ENCODE peak calls at places on chromosome 15, in four cellular contexts. One of them, this sample, is unnamed. For H3K36me3, the result is how much of the 10 kb centered on the place peaks cover.

GRCh38 chr15:31439328-31439727 is 112.7 kb downstream of the KLF13 start:
- DNase-seq in breast epithelium: no peak
- DNase-seq in left ventricle myocardium inferior: no peak
- DNase-seq in OCI-LY7: peak
- DNase-seq in this sample: no peak

GRCh38 chr15:48352474-48353072 is 21.3 kb downstream of the DUT start:
- DNase-seq in breast epithelium: peak
- DNase-seq in left ventricle myocardium inferior: no peak
- DNase-seq in OCI-LY7: peak
- DNase-seq in this sample: no peak

GRCh38 chr15:38238311-38238710 is 14.3 kb upstream of the SPRED1 start:
- DNase-seq in breast epithelium: no peak
- DNase-seq in left ventricle myocardium inferior: no peak
- DNase-seq in OCI-LY7: peak
- DNase-seq in this sample: no peak

GRCh38 chr15:28098360-28098765 is 752 bp downstream of the OCA2 start:
- DNase-seq in breast epithelium: no peak
- DNase-seq in left ventricle myocardium inferior: no peak
- DNase-seq in OCI-LY7: no peak
- DNase-seq in this sample: peak

GRCh38 chr15:63238796-63239195 is 38.6 kb upstream of the APH1B start:
- DNase-seq in breast epithelium: no peak
- DNase-seq in left ventricle myocardium inferior: no peak
- DNase-seq in OCI-LY7: no peak
- DNase-seq in this sample: no peak

GRCh38 chr15:76209523-76209922 is 101.7 kb downstream of the ETFA start:
- DNase-seq in breast epithelium: no peak
- DNase-seq in left ventricle myocardium inferior: no peak
- DNase-seq in OCI-LY7: no peak
- DNase-seq in this sample: no peak

GRCh38 chr15:63191895-63192603 is 2.6 kb downstream of the RAB8B start:
- DNase-seq in breast epithelium: no peak
- DNase-seq in left ventricle myocardium inferior: no peak
- DNase-seq in OCI-LY7: peak
- DNase-seq in this sample: peak

GRCh38 chr15:45314960-45315359 is 62.9 kb downstream of the SLC28A2 start:
- DNase-seq in breast epithelium: no peak
- DNase-seq in left ventricle myocardium inferior: no peak
- DNase-seq in OCI-LY7: no peak
- DNase-seq in this sample: no peak

GRCh38 chr15:42490246-42490742 is 647 bp downstream of the ZNF106 start:
- DNase-seq in breast epithelium: no peak
- DNase-seq in left ventricle myocardium inferior: no peak
- DNase-seq in OCI-LY7: peak
- DNase-seq in this sample: no peak

GRCh38 chr15:99343836-99344551 is 92.7 kb downstream of the LRRC28 start:
- DNase-seq in breast epithelium: no peak
- DNase-seq in left ventricle myocardium inferior: peak
- DNase-seq in OCI-LY7: peak
- DNase-seq in this sample: no peak

GRCh38 chr15:78263907-78264303 is 457 bp upstream of the DNAJA4 start:
- DNase-seq in breast epithelium: no peak
- DNase-seq in left ventricle myocardium inferior: no peak
- DNase-seq in OCI-LY7: no peak
- DNase-seq in this sample: no peak

GRCh38 chr15:22979069-22979698 is 984 bp downstream of the CYFIP1 start:
- DNase-seq in breast epithelium: no peak
- DNase-seq in left ventricle myocardium inferior: peak
- DNase-seq in OCI-LY7: no peak
- DNase-seq in this sample: peak

GRCh38 chr15:59168536-59168935 is 38.1 kb upstream of the LDHAL6B start:
- DNase-seq in breast epithelium: no peak
- DNase-seq in left ventricle myocardium inferior: no peak
- DNase-seq in OCI-LY7: no peak
- DNase-seq in this sample: no peak

GRCh38 chr15:46091860-46092450 is 457.1 kb downstream of the SQOR start:
- DNase-seq in breast epithelium: no peak
- DNase-seq in left ventricle myocardium inferior: no peak
- DNase-seq in OCI-LY7: peak
- DNase-seq in this sample: no peak

GRCh38 chr15:90552162-90552928 is 22.6 kb downstream of the CRTC3 start:
- DNase-seq in breast epithelium: no peak
- DNase-seq in left ventricle myocardium inferior: no peak
- DNase-seq in OCI-LY7: no peak
- DNase-seq in this sample: no peak

GRCh38 chr15:51622269-51623180 is at the start of gene DMXL2:
- DNase-seq in breast epithelium: peak
- DNase-seq in left ventricle myocardium inferior: peak
- DNase-seq in OCI-LY7: peak
- DNase-seq in this sample: peak

GRCh38 chr15:88904808-88905327 is 8.3 kb downstream of the MFGE8 start:
- DNase-seq in breast epithelium: peak
- DNase-seq in left ventricle myocardium inferior: peak
- DNase-seq in OCI-LY7: peak
- DNase-seq in this sample: peak

GRCh38 chr15:91874992-91875651 is 21.6 kb downstream of the SLCO3A1 start:
- DNase-seq in breast epithelium: no peak
- DNase-seq in left ventricle myocardium inferior: no peak
- DNase-seq in OCI-LY7: no peak
- DNase-seq in this sample: peak

GRCh38 chr15:31024330-31024729 is 32.9 kb upstream of the MTMR10 start:
- DNase-seq in breast epithelium: peak
- DNase-seq in left ventricle myocardium inferior: no peak
- DNase-seq in OCI-LY7: no peak
- DNase-seq in this sample: no peak

GRCh38 chr15:53831907-53832793 is 72.7 kb upstream of the WDR72 start:
- DNase-seq in breast epithelium: no peak
- DNase-seq in left ventricle myocardium inferior: no peak
- DNase-seq in OCI-LY7: no peak
- DNase-seq in this sample: no peak

GRCh38 chr15:89023311-89023961 is 64.8 kb upstream of the ABHD2 start:
- DNase-seq in breast epithelium: no peak
- DNase-seq in left ventricle myocardium inferior: no peak
- DNase-seq in OCI-LY7: no peak
- DNase-seq in this sample: no peak

GRCh38 chr15:63583027-63583426 is 14.2 kb upstream of the FBXL22 start:
- DNase-seq in breast epithelium: no peak
- DNase-seq in left ventricle myocardium inferior: no peak
- DNase-seq in OCI-LY7: no peak
- DNase-seq in this sample: no peak

GRCh38 chr15:89647191-89647851 is 7.9 kb downstream of the KIF7 start:
- DNase-seq in breast epithelium: peak
- DNase-seq in left ventricle myocardium inferior: peak
- DNase-seq in OCI-LY7: peak
- DNase-seq in this sample: peak

GRCh38 chr15:29924750-29925149 is 102.5 kb upstream of the TJP1 start:
- DNase-seq in breast epithelium: no peak
- DNase-seq in left ventricle myocardium inferior: peak
- DNase-seq in OCI-LY7: no peak
- DNase-seq in this sample: no peak

GRCh38 chr15:97929456-97930229 is 30.9 kb upstream of the ARRDC4 start:
- DNase-seq in breast epithelium: no peak
- DNase-seq in left ventricle myocardium inferior: no peak
- DNase-seq in OCI-LY7: no peak
- DNase-seq in this sample: no peak

GRCh38 chr15:79973445-79974180 is 2.6 kb upstream of the BCL2A1 start:
- DNase-seq in breast epithelium: no peak
- DNase-seq in left ventricle myocardium inferior: no peak
- DNase-seq in OCI-LY7: peak
- DNase-seq in this sample: peak

GRCh38 chr15:78418239-78418638 is 19.8 kb upstream of the IREB2 start:
- DNase-seq in breast epithelium: no peak
- DNase-seq in left ventricle myocardium inferior: no peak
- DNase-seq in OCI-LY7: no peak
- DNase-seq in this sample: no peak

GRCh38 chr15:25807063-25807462 is 56.1 kb downstream of the ATP10A start:
- DNase-seq in breast epithelium: no peak
- DNase-seq in left ventricle myocardium inferior: no peak
- DNase-seq in OCI-LY7: no peak
- DNase-seq in this sample: no peak

GRCh38 chr15:99253381-99254090 is 2.3 kb downstream of the LRRC28 start:
- DNase-seq in breast epithelium: no peak
- DNase-seq in left ventricle myocardium inferior: no peak
- DNase-seq in OCI-LY7: no peak
- DNase-seq in this sample: no peak

GRCh38 chr15:91652610-91653207 is 200.8 kb upstream of the SLCO3A1 start:
- DNase-seq in breast epithelium: no peak
- DNase-seq in left ventricle myocardium inferior: no peak
- DNase-seq in OCI-LY7: no peak
- DNase-seq in this sample: no peak

GRCh38 chr15:57458255-57458850 is 82.0 kb downstream of the CGNL1 start:
- DNase-seq in breast epithelium: no peak
- DNase-seq in left ventricle myocardium inferior: no peak
- DNase-seq in OCI-LY7: no peak
- DNase-seq in this sample: no peak

GRCh38 chr15:63938486-63939061 is 104.8 kb upstream of the HERC1 start:
- DNase-seq in breast epithelium: no peak
- DNase-seq in left ventricle myocardium inferior: no peak
- DNase-seq in OCI-LY7: no peak
- DNase-seq in this sample: peak

GRCh38 chr15:42137461-42138261 is 18.8 kb downstream of the PLA2G4F start:
- DNase-seq in breast epithelium: no peak
- DNase-seq in left ventricle myocardium inferior: no peak
- DNase-seq in OCI-LY7: peak
- DNase-seq in this sample: no peak

GRCh38 chr15:96326551-96327154 is 3.8 kb upstream of the NR2F2 start:
- DNase-seq in breast epithelium: peak
- DNase-seq in left ventricle myocardium inferior: peak
- DNase-seq in OCI-LY7: no peak
- DNase-seq in this sample: no peak

GRCh38 chr15:81297147-81297572 is 26.8 kb downstream of the STARD5 start:
- DNase-seq in breast epithelium: no peak
- DNase-seq in left ventricle myocardium inferior: no peak
- DNase-seq in OCI-LY7: no peak
- DNase-seq in this sample: no peak

GRCh38 chr15:48636511-48636910 is 9.0 kb downstream of the FBN1 start:
- DNase-seq in breast epithelium: no peak
- DNase-seq in left ventricle myocardium inferior: no peak
- DNase-seq in OCI-LY7: no peak
- DNase-seq in this sample: no peak

GRCh38 chr15:78933187-78934062 is 11.4 kb downstream of the CTSH start:
- DNase-seq in breast epithelium: no peak
- DNase-seq in left ventricle myocardium inferior: no peak
- DNase-seq in OCI-LY7: no peak
- DNase-seq in this sample: no peak

GRCh38 chr15:85742186-85742751 is 52.5 kb downstream of the KLHL25 start:
- DNase-seq in breast epithelium: no peak
- DNase-seq in left ventricle myocardium inferior: no peak
- DNase-seq in OCI-LY7: no peak
- DNase-seq in this sample: peak

DNA sequence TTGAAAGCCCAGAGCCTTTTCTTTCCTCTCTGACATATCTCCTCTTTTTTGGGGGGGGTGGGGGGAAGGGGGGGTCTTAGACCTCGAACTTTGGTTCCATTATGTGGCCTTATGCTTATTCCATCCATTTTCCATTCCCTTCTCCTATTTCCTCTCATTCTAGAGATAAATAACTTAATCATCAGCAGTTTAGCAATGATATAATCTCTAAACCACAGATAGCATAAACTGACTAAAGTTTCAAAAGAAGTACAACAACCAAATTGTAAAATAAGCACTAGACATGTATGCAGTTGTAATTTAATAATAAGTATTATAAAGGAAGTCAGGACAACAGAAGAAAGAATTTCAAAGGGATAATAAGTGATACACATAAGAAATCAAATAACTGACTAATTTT is 64.5 kb downstream of the AQR start:
- DNase-seq in breast epithelium: no peak
- DNase-seq in left ventricle myocardium inferior: no peak
- DNase-seq in OCI-LY7: no peak
- DNase-seq in this sample: no peak
- H3K36me3 ChIP-seq in breast epithelium: under half
- H3K36me3 ChIP-seq in left ventricle myocardium inferior: half or more
- H3K36me3 ChIP-seq in OCI-LY7: half or more
- H3K36me3 ChIP-seq in this sample: under half

GRCh38 chr15:101068961-101069734 is 150.0 kb downstream of the LRRK1 start:
- DNase-seq in breast epithelium: peak
- DNase-seq in left ventricle myocardium inferior: no peak
- DNase-seq in OCI-LY7: no peak
- DNase-seq in this sample: no peak

GRCh38 chr15:101066501-101067408 is 147.6 kb downstream of the LRRK1 start:
- DNase-seq in breast epithelium: no peak
- DNase-seq in left ventricle myocardium inferior: no peak
- DNase-seq in OCI-LY7: no peak
- DNase-seq in this sample: no peak

GRCh38 chr15:101070024-101070423 is 150.9 kb downstream of the LRRK1 start:
- DNase-seq in breast epithelium: no peak
- DNase-seq in left ventricle myocardium inferior: no peak
- DNase-seq in OCI-LY7: no peak
- DNase-seq in this sample: no peak

GRCh38 chr15:101068523-101068960 is 149.4 kb downstream of the LRRK1 start:
- DNase-seq in breast epithelium: no peak
- DNase-seq in left ventricle myocardium inferior: no peak
- DNase-seq in OCI-LY7: no peak
- DNase-seq in this sample: no peak

GRCh38 chr15:101067660-101068522 is 148.7 kb downstream of the LRRK1 start:
- DNase-seq in breast epithelium: no peak
- DNase-seq in left ventricle myocardium inferior: no peak
- DNase-seq in OCI-LY7: no peak
- DNase-seq in this sample: no peak
- H3K4me3 ChIP-seq in breast epithelium: no peak
- H3K4me3 ChIP-seq in left ventricle myocardium inferior: no peak
- H3K4me3 ChIP-seq in OCI-LY7: no peak
- H3K4me3 ChIP-seq in this sample: no peak

GRCh38 chr15:66494262-66494661 is 3.3 kb downstream of the SNAPC5 start:
- DNase-seq in breast epithelium: no peak
- DNase-seq in left ventricle myocardium inferior: no peak
- DNase-seq in OCI-LY7: no peak
- DNase-seq in this sample: peak
- H3K36me3 ChIP-seq in breast epithelium: under half
- H3K36me3 ChIP-seq in left ventricle myocardium inferior: half or more
- H3K36me3 ChIP-seq in OCI-LY7: half or more
- H3K36me3 ChIP-seq in this sample: half or more

GRCh38 chr15:62026707-62027565 is 33.3 kb downstream of the VPS13C start:
- DNase-seq in breast epithelium: no peak
- DNase-seq in left ventricle myocardium inferior: no peak
- DNase-seq in OCI-LY7: peak
- DNase-seq in this sample: no peak
- H3K4me3 ChIP-seq in breast epithelium: no peak
- H3K4me3 ChIP-seq in left ventricle myocardium inferior: no peak
- H3K4me3 ChIP-seq in OCI-LY7: no peak
- H3K4me3 ChIP-seq in this sample: no peak

DNA sequence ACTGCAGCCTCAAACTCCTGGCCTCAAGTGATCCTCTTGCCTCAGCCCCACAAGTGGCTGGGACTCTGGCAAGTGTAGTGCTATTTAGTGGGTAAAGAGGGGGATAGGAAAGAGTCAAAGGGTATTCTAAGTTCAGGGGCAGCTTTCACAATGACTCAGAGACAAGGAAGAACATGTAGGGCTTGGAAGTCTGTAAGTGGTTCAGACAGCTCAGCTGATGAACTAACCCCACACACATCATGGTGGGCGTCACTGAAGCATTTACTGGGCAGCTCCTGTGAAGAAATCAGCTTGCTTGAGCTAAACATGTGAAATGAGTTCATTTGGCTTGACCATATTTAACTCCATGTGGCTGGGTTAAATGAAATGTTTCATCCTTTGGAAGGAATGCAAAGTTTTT is 34.6 kb upstream of the THSD4 start:
- DNase-seq in breast epithelium: no peak
- DNase-seq in left ventricle myocardium inferior: no peak
- DNase-seq in OCI-LY7: no peak
- DNase-seq in this sample: no peak
- H3K36me3 ChIP-seq in breast epithelium: under half
- H3K36me3 ChIP-seq in left ventricle myocardium inferior: under half
- H3K36me3 ChIP-seq in OCI-LY7: under half
- H3K36me3 ChIP-seq in this sample: under half

This sample was measured in right atrium auricular region.